ENCODE peak calls at places on chromosomes 2 and 18, in eight cellular contexts. Q is adipocyte, A is psoas muscle, L is NCI-H1930, V is hypothalamus, D is mesothelial cell of epicardium, J is T-cell, X is NCI-H524. O is an unnamed sample.

GRCh38 chr18:70380915-70381896 is 92.4 kb downstream of the SOCS6 start:
- DNase-seq in J (no peak), D (no peak), X (no peak), Q (no peak), L (peak), A (no peak), V (peak), O (peak)

GRCh38 chr2:8563814-8564474 is 117.9 kb upstream of the ID2 start:
- DNase-seq in X (no peak), J (no peak), V (no peak), A (no peak), L (no peak), Q (no peak), D (peak), O (no peak)

GRCh38 chr2:38873763-38874162 is 2.0 kb downstream of the DHX57 start:
- DNase-seq in D (no peak), Q (no peak), L (no peak), J (no peak), V (no peak), A (no peak), X (no peak), O (no peak)

GRCh38 chr2:177282101-177282573 is 17.6 kb upstream of the NFE2L2 start:
- DNase-seq in X (peak), V (no peak), L (no peak), A (no peak), Q (no peak), J (no peak), D (no peak), O (no peak)

GRCh38 chr18:62982600-62983251 is 267.4 kb downstream of the PHLPP1 start:
- DNase-seq in X (peak), Q (peak), L (no peak), V (peak), A (no peak), J (peak), D (no peak), O (peak)

GRCh38 chr2:42980764-42981416 is 188.5 kb upstream of the HAAO start:
- DNase-seq in A (no peak), D (no peak), V (no peak), L (no peak), J (no peak), Q (no peak), X (no peak), O (no peak)

GRCh38 chr18:77054288-77054605 is 78.3 kb downstream of the MBP start:
- DNase-seq in L (no peak), A (no peak), D (no peak), Q (no peak), X (peak), J (no peak), V (no peak), O (no peak)

GRCh38 chr2:127610561-127610960 is 35.4 kb upstream of the GPR17 start:
- DNase-seq in J (no peak), X (no peak), D (no peak), Q (no peak), L (no peak), A (no peak), V (no peak), O (no peak)

O was measured in GM23338.